ENCODE peak calls at places on chromosome 9, in eight cellular contexts. W, K, D, S, T, B, H and L are unnamed samples.

GRCh38 chr9:129561594-129562281 is 59.2 kb downstream of the C9orf50 start:
- DNase-seq in S (no peak), K (no peak), D (peak; percentile 64), H (no peak), T (no peak), W (no peak), B (no peak), L (no peak)

GRCh38 chr9:89469003-89469402 is 28.9 kb downstream of the SEMA4D start:
- DNase-seq in S (no peak), D (no peak), W (no peak), T (no peak), K (no peak), H (no peak), B (no peak), L (no peak)

GRCh38 chr9:88196456-88196855 is 58.2 kb upstream of the SPATA31C2 start:
- DNase-seq in W (no peak), H (no peak), B (peak; percentile 62), D (no peak), S (no peak), T (no peak), K (no peak), L (peak; percentile 40)

GRCh38 chr9:105026451-105026850 is 98.5 kb upstream of the ABCA1 start:
- DNase-seq in B (peak; percentile 21), S (no peak), K (no peak), D (no peak), T (no peak), H (no peak), W (no peak), L (no peak)

GRCh38 chr9:129954868-129955550 is 88.0 kb downstream of the FNBP1 start:
- DNase-seq in W (no peak), D (peak; percentile 40), H (no peak), B (no peak), S (no peak), T (no peak), K (no peak), L (no peak)

GRCh38 chr9:83708515-83709158 is 879 bp upstream of the UBQLN1 start:
- DNase-seq in D (peak; percentile 65), H (peak; percentile 40), B (peak; percentile 24), T (peak; percentile 10), W (peak; percentile 76), K (peak; percentile 31), S (no peak), L (peak; percentile 44)

GRCh38 chr9:95772320-95773060 is 103.0 kb upstream of the ERCC6L2 start:
- DNase-seq in S (no peak), B (peak; percentile 17), K (no peak), T (no peak), H (no peak), W (no peak), D (peak; percentile 94), L (no peak)

GRCh38 chr9:135508211-135508820 is 7.8 kb downstream of the MRPS2 start:
- DNase-seq in S (no peak), T (no peak), W (no peak), K (no peak), H (no peak), D (no peak), B (no peak), L (no peak)

GRCh38 chr9:4258321-4259093 is 41.4 kb downstream of the GLIS3 start:
- DNase-seq in T (no peak), D (no peak), K (no peak), B (peak; percentile 24), S (no peak), W (no peak), H (no peak), L (peak; percentile 81)

GRCh38 chr9:79766091-79766490 is 194.3 kb downstream of the TLE4 start:
- DNase-seq in H (no peak), K (no peak), T (no peak), B (peak; percentile 16), S (no peak), W (no peak), D (no peak), L (no peak)

GRCh38 chr9:133612816-133613215 is 3.6 kb upstream of the FAM163B start:
- DNase-seq in D (no peak), S (no peak), B (no peak), H (no peak), W (no peak), T (no peak), K (no peak), L (no peak)

GRCh38 chr9:107273634-107274033 is 9.4 kb upstream of the RAD23B start:
- DNase-seq in S (no peak), W (no peak), T (no peak), H (no peak), D (no peak), K (no peak), B (no peak), L (no peak)